ENCODE peak calls at places on chromosomes 12 and 14, in six cellular contexts. V is transverse colon; Z is neural progenitor cell; X is adrenal gland; J is naive thymus-derived CD4-positive, alpha-beta T cell; O is IMR-90. F is an unnamed sample. For H3K9me3, the result is how much of the 10 kb centered on the place peaks cover.

GRCh38 chr12:50162225-50162624 is 4.9 kb downstream of the CERS5 start:
- DNase-seq in J (no peak), V (no peak), X (no peak), Z (no peak), O (peak), F (no peak)

GRCh38 chr12:63220921-63221320 is 69.9 kb upstream of the AVPR1A start:
- DNase-seq in X (no peak), O (no peak), V (no peak), J (no peak), Z (no peak), F (no peak)

GRCh38 chr12:88931598-88931997 is 351.3 kb upstream of the KITLG start:
- DNase-seq in J (no peak), X (no peak), O (no peak), Z (peak), V (no peak), F (no peak)

GRCh38 chr14:102571478-102572042 is 20.9 kb upstream of the RCOR1 start:
- DNase-seq in O (no peak), J (no peak), V (no peak), X (no peak), Z (no peak), F (no peak)

GRCh38 chr14:55899531-55899930 is 218.7 kb upstream of the PELI2 start:
- DNase-seq in Z (no peak), J (no peak), O (peak), V (no peak), X (no peak), F (no peak)

GRCh38 chr14:104245075-104245474 is 106.7 kb downstream of the KIF26A start:
- DNase-seq in Z (no peak), O (no peak), V (no peak), J (peak), X (no peak), F (no peak)

GRCh38 chr14:54691525-54692260 is 124.8 kb downstream of the SAMD4A start:
- DNase-seq in J (peak), O (peak), Z (peak), V (peak), X (peak), F (peak)

GRCh38 chr14:99079061-99079727 is 192.8 kb downstream of the BCL11B start:
- DNase-seq in Z (no peak), V (no peak), J (no peak), X (no peak), O (no peak), F (no peak)

GRCh38 chr14:56730468-56731145 is 79.7 kb downstream of the OTX2 start:
- DNase-seq in Z (peak), V (no peak), J (no peak), O (no peak), X (no peak), F (no peak)

GRCh38 chr12:20451759-20452158 is 83.4 kb downstream of the PDE3A start:
- DNase-seq in V (no peak), J (no peak), O (peak), X (no peak), Z (no peak), F (no peak)

GRCh38 chr12:47251919-47252318 is 172.2 kb upstream of the AMIGO2 start:
- DNase-seq in V (no peak), O (no peak), J (no peak), X (no peak), Z (no peak), F (no peak)

GRCh38 chr12:47249082-47249481 is 169.3 kb upstream of the AMIGO2 start:
- DNase-seq in V (no peak), O (no peak), Z (no peak), X (no peak), J (no peak), F (no peak)

GRCh38 chr12:47247418-47247817 is 167.7 kb upstream of the AMIGO2 start:
- DNase-seq in O (no peak), J (no peak), V (peak), X (no peak), Z (no peak), F (no peak)

GRCh38 chr12:47245623-47246022 is 165.9 kb upstream of the AMIGO2 start:
- DNase-seq in V (no peak), X (no peak), O (no peak), Z (no peak), J (no peak), F (no peak)

GRCh38 chr12:47249719-47250506 is 170.2 kb upstream of the AMIGO2 start:
- DNase-seq in V (no peak), O (no peak), X (no peak), J (no peak), Z (no peak), F (no peak)
- H3K27ac ChIP-seq in V (no peak), O (no peak), X (no peak), J (peak), Z (no peak), F (no peak)

DNA sequence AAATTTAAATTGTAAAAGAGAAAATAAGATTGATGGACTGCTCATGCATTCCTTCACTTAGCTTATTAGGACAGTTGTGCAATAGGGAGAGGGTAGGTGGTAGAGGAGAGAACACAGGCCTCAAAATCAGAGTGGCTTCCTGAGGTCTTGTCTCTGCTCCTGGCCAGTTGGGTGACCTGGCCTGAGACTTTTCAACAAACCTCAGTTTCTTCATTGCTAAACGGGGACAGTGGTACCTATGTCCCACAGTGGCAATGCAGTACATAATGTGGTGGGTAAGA is 2.6 kb downstream of the MAP3K12 start:
- DNase-seq in J (no peak), V (no peak), X (no peak), Z (no peak), O (no peak), F (no peak)
- H3K4me3 ChIP-seq in J (no peak), V (no peak), X (peak), Z (peak), O (no peak), F (no peak)

GRCh38 chr12:34401659-34402227 is 379.4 kb downstream of the ALG10 start:
- DNase-seq in V (no peak), J (peak), X (peak), Z (no peak), O (no peak), F (no peak)

GRCh38 chr12:34399631-34400422 is 377.5 kb downstream of the ALG10 start:
- DNase-seq in Z (no peak), X (peak), O (no peak), V (peak), J (peak), F (no peak)

GRCh38 chr12:34398706-34399630 is 376.7 kb downstream of the ALG10 start:
- DNase-seq in Z (no peak), O (no peak), J (peak), V (peak), X (peak), F (no peak)

GRCh38 chr12:34400986-34401658 is 378.8 kb downstream of the ALG10 start:
- DNase-seq in V (peak), J (peak), O (no peak), Z (no peak), X (peak), F (no peak)

DNA sequence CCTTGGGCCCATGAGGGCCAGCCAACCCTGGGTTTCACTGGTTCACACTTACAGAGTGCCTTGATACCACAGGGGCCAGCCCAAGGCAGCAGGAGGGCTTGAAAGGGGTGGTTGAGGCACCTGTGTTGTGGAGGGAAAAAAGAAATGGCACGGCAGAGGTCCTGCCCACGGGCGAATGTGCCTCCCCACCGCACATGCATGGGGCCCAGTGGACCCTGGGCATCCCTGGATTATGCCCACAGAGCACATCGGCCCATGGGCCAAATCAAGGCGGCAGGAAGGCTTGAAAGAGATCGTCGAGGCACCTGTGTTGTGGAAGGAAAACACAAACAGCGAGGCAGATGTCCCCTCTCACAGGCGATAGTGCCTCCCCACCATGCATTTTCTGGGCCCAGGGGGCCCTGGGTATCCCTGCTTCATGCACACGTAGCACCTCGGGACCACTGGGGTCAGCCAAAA is 378.2 kb downstream of the ALG10 start:
- DNase-seq in O (no peak), J (no peak), Z (no peak), V (peak), X (peak), F (peak)
- H3K9me3 ChIP-seq in O (half or more), J (under half), Z (under half), V (under half), X (under half), F (under half)

DNA sequence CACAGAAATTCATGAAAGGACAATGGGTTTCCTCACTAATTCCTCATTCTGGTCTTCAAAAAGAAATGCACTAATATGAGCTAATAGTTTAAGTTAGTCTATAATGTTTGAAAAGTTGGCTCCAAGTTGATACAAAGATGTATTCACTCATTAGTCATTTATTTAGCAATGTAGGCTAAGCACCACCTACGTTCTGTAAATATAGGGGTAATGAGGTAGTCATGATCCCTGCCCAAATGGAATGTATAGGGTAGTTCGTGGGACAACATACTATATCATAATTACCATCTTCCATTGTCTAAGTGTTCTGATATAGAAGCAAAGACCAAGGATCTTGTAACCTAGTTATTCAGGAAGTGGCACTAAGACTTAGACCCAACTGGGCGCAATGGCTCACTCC is 86.5 kb downstream of the DIO2 start:
- DNase-seq in Z (no peak), V (no peak), O (no peak), X (no peak), J (no peak), F (no peak)
- H3K27ac ChIP-seq in Z (no peak), V (no peak), O (no peak), X (no peak), J (no peak), F (no peak)

F was measured in CD8-positive, alpha-beta memory T cell.